ENCODE peak calls at places on chromosomes 6 and 20, in four cellular contexts. I is IMR-90, N is mesenchymal stem cell, W is neuronal stem cell. V is an unnamed sample.

GRCh38 chr20:19497064-19497463 is 261.0 kb upstream of the RIN2 start:
- DNase-seq in I (peak; percentile 6), N (peak; percentile 18), W (no peak), V (no peak)

GRCh38 chr6:4776967-4777925 is 1.0 kb downstream of the CDYL start:
- DNase-seq in I (peak; percentile 39), N (peak; percentile 57), W (no peak), V (no peak)

GRCh38 chr6:8060346-8060745 is 3.8 kb downstream of the BLOC1S5 start:
- DNase-seq in I (no peak), N (no peak), W (no peak), V (no peak)

GRCh38 chr6:28203201-28203600 is 21.9 kb upstream of the ZSCAN9 start:
- DNase-seq in I (no peak), N (no peak), W (no peak), V (peak; percentile 65)

GRCh38 chr6:5285526-5285925 is 24.2 kb downstream of the FARS2 start:
- DNase-seq in I (no peak), N (no peak), W (no peak), V (no peak)

GRCh38 chr6:144675231-144675861 is 390.2 kb downstream of the UTRN start:
- DNase-seq in I (peak; percentile 52), N (peak; percentile 69), W (no peak), V (no peak)

GRCh38 chr6:159970659-159971063 is 1.8 kb downstream of the IGF2R start:
- DNase-seq in I (no peak), N (no peak), W (no peak), V (no peak)

GRCh38 chr6:61688165-61688564 is 597.9 kb downstream of the KHDRBS2 start:
- DNase-seq in I (no peak), N (no peak), W (no peak), V (no peak)

GRCh38 chr6:44045672-44046015 is 81.6 kb downstream of the MRPL14 start:
- DNase-seq in I (no peak), N (no peak), W (no peak), V (no peak)

GRCh38 chr6:5894357-5894756 is 112.4 kb downstream of the NRN1 start:
- DNase-seq in I (no peak), N (no peak), W (no peak), V (no peak)

GRCh38 chr6:145137425-145137824 is 597.9 kb downstream of the EPM2A start:
- DNase-seq in I (peak; percentile 38), N (peak; percentile 16), W (no peak), V (no peak)

GRCh38 chr20:36574278-36575065 is 1.1 kb downstream of the TGIF2 start:
- DNase-seq in I (peak; percentile 38), N (peak; percentile 72), W (peak; percentile 48), V (peak; percentile 55)

GRCh38 chr6:125406771-125407170 is 105.0 kb upstream of the HDDC2 start:
- DNase-seq in I (no peak), N (no peak), W (no peak), V (no peak)

GRCh38 chr20:20860078-20860806 is 147.8 kb upstream of the RALGAPA2 start:
- DNase-seq in I (peak; percentile 74), N (peak; percentile 65), W (peak; percentile 89), V (peak; percentile 88)

GRCh38 chr6:135329851-135330803 is 149.0 kb downstream of the MYB start:
- DNase-seq in I (no peak), N (no peak), W (no peak), V (no peak)

GRCh38 chr20:34343458-34344255 is 19.4 kb upstream of the ITCH start:
- DNase-seq in I (no peak), N (no peak), W (no peak), V (no peak)

GRCh38 chr20:60224914-60225313 is 266.7 kb downstream of the CDH26 start:
- DNase-seq in I (no peak), N (no peak), W (no peak), V (peak; percentile 56)

GRCh38 chr20:12410783-12411182 is 493.1 kb downstream of the BTBD3 start:
- DNase-seq in I (no peak), N (no peak), W (no peak), V (no peak)

GRCh38 chr6:80457044-80457933 is 350.8 kb downstream of the BCKDHB start:
- DNase-seq in I (peak; percentile 98), N (peak; percentile 94), W (no peak), V (no peak)

GRCh38 chr20:63978319-63979220 is 872 bp downstream of the SAMD10 start:
- DNase-seq in I (peak; percentile 43), N (peak; percentile 62), W (no peak), V (peak; percentile 85)

GRCh38 chr6:36897629-36898028 is 11.9 kb downstream of the C6orf89 start:
- DNase-seq in I (peak; percentile 33), N (no peak), W (no peak), V (peak; percentile 44)

GRCh38 chr20:37392441-37393195 is 46.7 kb downstream of the SRC start:
- DNase-seq in I (no peak), N (no peak), W (no peak), V (no peak)

GRCh38 chr6:158787395-158787794 is 31.8 kb downstream of the EZR start:
- DNase-seq in I (no peak), N (no peak), W (no peak), V (no peak)

GRCh38 chr6:343960-344815 is 47.4 kb upstream of the IRF4 start:
- DNase-seq in I (no peak), N (peak; percentile 46), W (no peak), V (no peak)

GRCh38 chr6:235763-236360 is 56.4 kb upstream of the DUSP22 start:
- DNase-seq in I (peak; percentile 61), N (peak; percentile 74), W (no peak), V (no peak)

GRCh38 chr20:10667077-10667401 is 6.8 kb downstream of the JAG1 start:
- DNase-seq in I (no peak), N (no peak), W (no peak), V (no peak)

GRCh38 chr6:114390176-114390575 is 47.4 kb upstream of the HS3ST5 start:
- DNase-seq in I (no peak), N (no peak), W (peak; percentile 26), V (no peak)

GRCh38 chr6:146582857-146583256 is 15.9 kb upstream of the ADGB start:
- DNase-seq in I (peak; percentile 4), N (peak; percentile 6), W (no peak), V (no peak)

GRCh38 chr6:99330159-99330558 is 19.3 kb downstream of the FAXC start:
- DNase-seq in I (peak; percentile 79), N (peak; percentile 68), W (peak; percentile 61), V (peak; percentile 41)

GRCh38 chr20:49704932-49705336 is 8.7 kb downstream of the B4GALT5 start:
- DNase-seq in I (no peak), N (no peak), W (no peak), V (no peak)

GRCh38 chr6:136551103-136551502 is 881 bp upstream of the MAP7 start:
- DNase-seq in I (no peak), N (no peak), W (no peak), V (no peak)

GRCh38 chr6:56484669-56485068 is 158.0 kb downstream of the DST start:
- DNase-seq in I (peak; percentile 81), N (peak; percentile 22), W (no peak), V (no peak)

GRCh38 chr6:117494283-117494682 is 11.8 kb downstream of the DCBLD1 start:
- DNase-seq in I (no peak), N (peak; percentile 63), W (no peak), V (no peak)

GRCh38 chr6:15752820-15753219 is 90.0 kb upstream of the DTNBP1 start:
- DNase-seq in I (no peak), N (peak; percentile 42), W (no peak), V (no peak)

GRCh38 chr6:80742481-80742880 is 636.0 kb downstream of the BCKDHB start:
- DNase-seq in I (peak; percentile 25), N (peak; percentile 57), W (no peak), V (no peak)

GRCh38 chr6:130600880-130601341 is 226.3 kb upstream of the SMLR1 start:
- DNase-seq in I (peak; percentile 85), N (peak; percentile 55), W (no peak), V (no peak)

GRCh38 chr20:43824279-43824678 is 90.4 kb upstream of the TOX2 start:
- DNase-seq in I (no peak), N (no peak), W (no peak), V (no peak)

GRCh38 chr20:1588166-1588868 is 30.8 kb upstream of the SIRPD start:
- DNase-seq in I (no peak), N (no peak), W (no peak), V (no peak)

GRCh38 chr6:12849420-12850200 is 133.0 kb downstream of the PHACTR1 start:
- DNase-seq in I (no peak), N (no peak), W (no peak), V (no peak)
- H4K91ac ChIP-seq in I (no peak overlapping the region), N (no peak overlapping the region), W (no peak overlapping the region), V (no peak overlapping the region)

DNA sequence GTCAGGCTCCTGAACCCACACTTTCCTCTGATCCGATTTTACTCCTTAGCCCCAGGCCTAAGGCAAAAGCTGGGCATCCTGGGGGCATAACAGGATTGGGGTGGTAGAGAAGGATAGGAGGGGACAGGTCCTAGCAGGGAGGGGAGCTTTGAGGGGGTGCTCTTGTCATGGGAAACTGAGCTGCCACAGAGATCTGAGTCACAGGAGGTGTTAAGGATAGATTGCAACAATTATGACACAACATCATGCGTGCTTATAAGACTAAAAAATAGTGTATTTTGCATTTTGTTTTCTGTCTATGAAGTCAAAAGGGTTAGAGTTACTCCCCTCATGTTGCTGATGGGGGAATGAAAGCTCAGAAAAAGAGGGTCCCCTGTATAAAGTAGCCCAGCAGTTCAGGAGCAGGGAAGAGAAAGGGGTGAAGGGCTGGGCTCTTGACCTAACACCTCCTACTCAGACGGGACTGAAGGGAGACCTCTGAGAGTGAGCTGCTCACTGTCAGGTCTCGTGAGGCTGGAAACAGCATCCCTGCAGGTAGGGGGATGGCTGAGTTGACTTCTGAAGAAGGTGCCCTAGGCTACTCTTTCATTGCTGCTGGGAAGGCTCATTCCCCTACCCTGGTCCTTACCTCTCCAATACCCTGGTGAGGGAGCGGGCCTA is 2.0 kb downstream of the GLP1R start:
- DNase-seq in I (no peak), N (no peak), W (no peak), V (no peak)
- H3K4me2 ChIP-seq in I (no peak overlapping the region), N (no peak overlapping the region), W (no peak overlapping the region), V (no peak overlapping the region)

GRCh38 chr6:157746897-157747296 is 76.1 kb upstream of the SNX9 start:
- DNase-seq in I (no peak), N (no peak), W (no peak), V (no peak)

GRCh38 chr6:157744202-157744601 is 78.8 kb upstream of the SNX9 start:
- DNase-seq in I (no peak), N (no peak), W (no peak), V (no peak)

GRCh38 chr6:157741889-157742615 is 81.0 kb upstream of the SNX9 start:
- DNase-seq in I (no peak), N (no peak), W (no peak), V (no peak)

GRCh38 chr6:157741321-157741720 is 81.7 kb upstream of the SNX9 start:
- DNase-seq in I (no peak), N (no peak), W (no peak), V (peak; percentile 48)
- H4K91ac ChIP-seq in I (no peak overlapping the region), N (no peak overlapping the region), W (no peak overlapping the region), V (no peak overlapping the region)

GRCh38 chr6:132937466-132937906 is 123.1 kb downstream of the RPS12 start:
- DNase-seq in I (peak; percentile 44), N (peak; percentile 25), W (peak; percentile 42), V (peak; percentile 65)
- H3K4me2 ChIP-seq in I (no peak overlapping the region), N (no peak overlapping the region), W (no peak overlapping the region), V (no peak overlapping the region)

GRCh38 chr6:31968791-31969711 is 2.9 kb downstream of the DXO start:
- DNase-seq in I (no peak), N (no peak), W (no peak), V (no peak)
- H4K91ac ChIP-seq in I (no peak overlapping the region), N (no peak overlapping the region), W (no peak overlapping the region), V (no peak overlapping the region)

V was measured in H9.